ENCODE peak calls at places on chromosomes 7 and 10, in nine cellular contexts. W is Jurkat, Clone E6-1; T is A549; Y is NT2/D1; I is tibial nerve; K is tibial artery; R is fibroblast of lung; J is CD8-positive, alpha-beta T cell; O is iPS DF 6.9. S is an unnamed sample.

GRCh38 chr7:106423836-106424475 is 139.2 kb upstream of the NAMPT start:
- DNase-seq in W (no peak), T (no peak), Y (no peak), I (no peak), K (no peak), R (no peak), J (no peak), O (no peak), S (no peak)

GRCh38 chr7:44676776-44677175 is 70.3 kb downstream of the OGDH start:
- DNase-seq in W (no peak), T (no peak), Y (no peak), I (no peak), K (no peak), R (no peak), J (no peak), O (no peak), S (no peak)

GRCh38 chr7:29457565-29457971 is 106.1 kb upstream of the PRR15 start:
- DNase-seq in W (no peak), T (no peak), Y (no peak), I (no peak), K (no peak), R (peak), J (no peak), O (no peak), S (no peak)

GRCh38 chr7:100048680-100049079 is 894 bp upstream of the ZSCAN21 start:
- DNase-seq in W (no peak), T (no peak), Y (no peak), I (no peak), K (no peak), R (no peak), J (no peak), O (no peak), S (no peak)

GRCh38 chr7:2663121-2663886 is 24.7 kb upstream of the AMZ1 start:
- DNase-seq in W (no peak), T (no peak), Y (no peak), I (no peak), K (no peak), R (no peak), J (no peak), O (no peak), S (no peak)

GRCh38 chr7:31896929-31897328 is 173.3 kb downstream of the PDE1C start:
- DNase-seq in W (no peak), T (peak), Y (no peak), I (no peak), K (no peak), R (no peak), J (no peak), O (no peak), S (no peak)

GRCh38 chr7:127628445-127628844 is 10.5 kb upstream of the PAX4 start:
- DNase-seq in W (no peak), T (no peak), Y (no peak), I (no peak), K (no peak), R (no peak), J (no peak), O (no peak), S (no peak)

GRCh38 chr7:116500071-116500853 is 724 bp downstream of the CAV2 start:
- DNase-seq in W (no peak), T (peak), Y (no peak), I (no peak), K (no peak), R (peak), J (no peak), O (no peak), S (peak)

GRCh38 chr7:25564980-25565379 is 336.7 kb upstream of the NPVF start:
- DNase-seq in W (no peak), T (no peak), Y (no peak), I (no peak), K (peak), R (no peak), J (no peak), O (no peak), S (no peak)

GRCh38 chr7:102403563-102403962 is 7.4 kb downstream of the PRKRIP1 start:
- DNase-seq in W (no peak), T (no peak), Y (no peak), I (no peak), K (no peak), R (no peak), J (no peak), O (no peak), S (no peak)

GRCh38 chr7:48006866-48007265 is 22.0 kb downstream of the SUN3 start:
- DNase-seq in W (no peak), T (no peak), Y (no peak), I (no peak), K (no peak), R (no peak), J (no peak), O (no peak), S (no peak)

GRCh38 chr7:135111379-135111778 is 36.5 kb upstream of the TMEM140 start:
- DNase-seq in W (no peak), T (no peak), Y (no peak), I (no peak), K (no peak), R (no peak), J (no peak), O (no peak), S (no peak)

GRCh38 chr10:127158663-127159062 is 37.7 kb downstream of the INSYN2A start:
- DNase-seq in W (no peak), T (no peak), Y (no peak), I (no peak), K (no peak), R (no peak), J (no peak), O (no peak), S (no peak)

GRCh38 chr7:84647797-84648762 is 453.5 kb upstream of the SEMA3A start:
- DNase-seq in W (no peak), T (no peak), Y (no peak), I (no peak), K (no peak), R (peak), J (no peak), O (no peak), S (no peak)

GRCh38 chr7:40008218-40008815 is 58.3 kb downstream of the CDK13 start:
- DNase-seq in W (no peak), T (peak), Y (no peak), I (no peak), K (no peak), R (peak), J (no peak), O (no peak), S (no peak)

GRCh38 chr10:128497660-128498377 is 371.6 kb upstream of the MKI67 start:
- DNase-seq in W (no peak), T (no peak), Y (no peak), I (no peak), K (no peak), R (no peak), J (no peak), O (no peak), S (no peak)

GRCh38 chr7:43204081-43204480 is 91.6 kb downstream of the HECW1 start:
- DNase-seq in W (no peak), T (peak), Y (no peak), I (no peak), K (no peak), R (peak), J (no peak), O (no peak), S (no peak)

GRCh38 chr7:121562274-121562673 is 166.2 kb upstream of the FAM3C start:
- DNase-seq in W (no peak), T (no peak), Y (no peak), I (no peak), K (no peak), R (peak), J (no peak), O (no peak), S (no peak)

GRCh38 chr10:91251430-91252056 is 31.1 kb downstream of the PCGF5 start:
- DNase-seq in W (peak), T (peak), Y (peak), I (peak), K (peak), R (peak), J (peak), O (peak), S (peak)

GRCh38 chr10:88222878-88223277 is 359.5 kb downstream of the PTEN start:
- DNase-seq in W (no peak), T (no peak), Y (no peak), I (no peak), K (no peak), R (no peak), J (no peak), O (no peak), S (no peak)

GRCh38 chr10:2893446-2893845 is 173.9 kb upstream of the PFKP start:
- DNase-seq in W (no peak), T (no peak), Y (no peak), I (no peak), K (no peak), R (no peak), J (no peak), O (no peak), S (peak)

GRCh38 chr10:128080231-128080630 is 46.0 kb downstream of the MKI67 start:
- DNase-seq in W (no peak), T (no peak), Y (no peak), I (no peak), K (no peak), R (no peak), J (no peak), O (no peak), S (no peak)

GRCh38 chr10:29616542-29616941 is 18.2 kb downstream of the SVIL start:
- DNase-seq in W (no peak), T (no peak), Y (no peak), I (no peak), K (no peak), R (no peak), J (no peak), O (no peak), S (peak)

GRCh38 chr10:29617880-29618340 is 16.9 kb downstream of the SVIL start:
- DNase-seq in W (no peak), T (no peak), Y (no peak), I (no peak), K (no peak), R (no peak), J (no peak), O (no peak), S (peak)

GRCh38 chr10:29619273-29619672 is 15.5 kb downstream of the SVIL start:
- DNase-seq in W (no peak), T (peak), Y (no peak), I (no peak), K (no peak), R (peak), J (no peak), O (no peak), S (peak)

GRCh38 chr10:29620112-29620690 is 14.6 kb downstream of the SVIL start:
- DNase-seq in W (no peak), T (no peak), Y (no peak), I (no peak), K (no peak), R (no peak), J (no peak), O (no peak), S (no peak)

DNA sequence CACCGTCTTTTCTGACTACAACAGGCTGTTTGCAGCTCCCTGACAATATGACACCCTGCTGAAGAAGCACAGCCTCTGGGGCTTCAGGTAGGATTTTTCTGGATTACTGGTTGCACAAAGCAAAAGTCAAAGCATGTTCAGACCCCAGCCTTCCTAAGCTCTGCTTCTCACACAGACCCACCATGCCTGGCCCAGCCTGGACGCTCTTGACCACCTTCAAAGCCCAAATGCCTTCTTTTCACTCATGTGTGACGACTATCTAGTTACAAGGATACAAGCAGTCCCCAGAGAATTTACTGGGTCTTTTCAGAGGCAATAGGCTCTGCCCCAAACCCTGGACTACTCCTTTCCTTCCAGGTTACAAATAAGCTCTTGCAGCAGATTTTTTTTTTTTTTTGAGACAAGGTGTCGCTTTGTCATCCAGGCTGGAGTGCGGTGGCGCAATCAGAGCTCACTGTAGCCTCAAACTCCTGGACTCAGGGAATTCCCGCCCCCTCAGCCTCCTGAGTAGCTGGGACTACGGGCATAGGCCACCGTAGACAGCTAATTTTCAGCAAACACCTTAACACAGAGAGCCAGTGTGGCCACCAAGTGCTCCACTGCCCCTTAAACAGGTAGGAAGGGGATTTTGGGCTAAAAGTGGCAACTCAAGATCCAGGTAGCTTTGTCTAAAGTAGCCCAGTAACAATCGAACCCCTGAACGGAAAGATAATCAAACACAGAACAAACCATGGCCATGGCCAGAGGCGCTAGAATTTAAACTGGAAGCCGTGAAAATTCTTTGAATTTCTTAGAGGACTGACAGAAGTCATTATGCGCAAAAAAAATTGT is 16.2 kb downstream of the SVIL start:
- DNase-seq in W (no peak), T (peak), Y (no peak), I (no peak), K (no peak), R (peak), J (no peak), O (no peak), S (peak)
- H3K4me3 ChIP-seq in W (no peak), T (peak), Y (no peak), I (no peak), K (no peak), R (no peak), J (no peak), O (no peak), S (peak)

DNA sequence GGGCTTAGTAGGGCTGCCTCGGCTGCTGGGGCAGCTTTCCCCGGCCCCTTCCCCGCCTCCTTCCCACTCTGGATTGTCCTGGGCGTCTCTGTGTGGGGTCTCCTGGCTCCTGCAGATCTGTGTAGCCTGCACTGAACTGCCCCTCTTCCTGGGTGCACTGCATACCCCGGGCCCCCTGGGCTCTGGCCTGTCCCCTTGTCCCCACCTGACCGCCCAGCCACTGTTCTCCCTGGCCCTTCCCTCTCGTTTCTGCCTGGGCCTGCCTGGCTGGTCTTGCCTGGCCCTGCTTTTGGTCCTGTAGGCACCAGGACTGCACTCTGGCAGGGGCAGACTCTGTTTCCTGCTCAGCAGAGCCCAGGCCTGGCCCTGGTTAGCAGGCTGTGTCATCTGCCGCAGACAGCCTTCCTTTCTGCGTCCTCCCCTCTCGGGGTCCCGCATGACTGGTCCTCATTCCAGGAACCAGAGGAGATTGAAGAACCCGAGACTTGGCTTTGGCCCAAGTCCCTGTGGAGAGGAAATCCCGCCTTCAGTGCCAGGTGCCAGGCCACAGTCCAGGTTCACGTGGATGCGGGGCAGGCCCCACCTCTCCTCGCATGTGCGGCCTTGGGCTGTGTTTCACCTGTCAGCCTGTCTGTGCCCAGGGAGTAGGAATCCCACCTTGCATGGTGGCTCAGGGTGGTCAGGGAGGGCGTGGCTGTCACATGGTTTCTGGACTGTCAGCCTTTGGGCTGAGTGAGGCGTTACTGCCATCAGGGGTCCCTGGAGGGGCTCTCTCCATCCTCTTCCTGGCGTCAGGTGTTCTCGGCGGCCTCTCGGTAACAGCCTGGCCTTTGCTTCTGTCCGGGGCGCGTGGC is 9.2 kb downstream of the INPP5A start:
- DNase-seq in W (no peak), T (no peak), Y (no peak), I (no peak), K (peak), R (no peak), J (no peak), O (no peak), S (no peak)
- H3K4me3 ChIP-seq in W (no peak), T (no peak), Y (no peak), I (no peak), K (no peak), R (no peak), J (no peak), O (no peak), S (no peak)

DNA sequence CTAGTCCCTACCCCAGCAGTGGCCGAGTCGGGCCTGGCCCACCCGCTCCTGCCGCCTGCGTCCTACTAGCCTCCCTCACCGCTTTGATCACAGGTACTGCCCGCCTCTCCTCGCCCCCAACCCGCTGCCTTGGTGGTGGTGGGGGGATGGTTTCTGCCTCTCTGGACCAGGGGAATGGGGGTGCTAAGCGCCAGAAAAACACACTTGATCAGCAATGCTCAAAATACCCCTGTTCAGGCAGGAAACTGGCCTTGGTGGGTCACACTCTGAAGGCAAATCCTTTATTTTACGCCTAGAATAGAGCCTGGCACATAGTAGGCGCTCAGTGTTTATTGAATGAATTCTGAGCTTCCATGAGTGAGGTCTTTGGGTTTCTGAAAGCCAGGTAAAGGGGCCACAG is 1.0 kb upstream of the CRTAC1 start:
- DNase-seq in W (no peak), T (no peak), Y (no peak), I (no peak), K (no peak), R (no peak), J (no peak), O (no peak), S (no peak)
- H3K4me3 ChIP-seq in W (no peak), T (no peak), Y (peak), I (no peak), K (no peak), R (no peak), J (no peak), O (peak), S (no peak)

GRCh38 chr7:4861227-4861626 is 603 bp downstream of the PAPOLB start:
- DNase-seq in W (no peak), T (no peak), Y (no peak), I (no peak), K (no peak), R (no peak), J (no peak), O (no peak), S (no peak)

GRCh38 chr7:4862156-4862555 is 326 bp upstream of the PAPOLB start:
- DNase-seq in W (no peak), T (no peak), Y (no peak), I (no peak), K (no peak), R (no peak), J (no peak), O (no peak), S (no peak)

GRCh38 chr7:4857189-4857588 is 4.6 kb downstream of the PAPOLB start:
- DNase-seq in W (no peak), T (no peak), Y (no peak), I (no peak), K (no peak), R (no peak), J (no peak), O (no peak), S (no peak)

GRCh38 chr7:4866528-4867496 is 5.0 kb upstream of the PAPOLB start:
- DNase-seq in W (no peak), T (no peak), Y (no peak), I (no peak), K (no peak), R (no peak), J (no peak), O (no peak), S (no peak)

GRCh38 chr7:4861673-4862072 is at the start of gene PAPOLB:
- DNase-seq in W (no peak), T (no peak), Y (no peak), I (no peak), K (no peak), R (no peak), J (peak), O (no peak), S (no peak)
- H3K4me3 ChIP-seq in W (no peak), T (no peak), Y (no peak), I (peak), K (peak), R (peak), J (peak), O (peak), S (peak)

GRCh38 chr10:116587878-116588590 is 2.7 kb upstream of the PNLIPRP1 start:
- DNase-seq in W (no peak), T (no peak), Y (no peak), I (no peak), K (no peak), R (no peak), J (no peak), O (no peak), S (no peak)

GRCh38 chr10:116589911-116590310 is 848 bp upstream of the PNLIPRP1 start:
- DNase-seq in W (no peak), T (no peak), Y (no peak), I (no peak), K (no peak), R (no peak), J (no peak), O (no peak), S (no peak)

GRCh38 chr10:116590590-116591444 is at the start of gene PNLIPRP1:
- DNase-seq in W (no peak), T (no peak), Y (no peak), I (no peak), K (no peak), R (no peak), J (no peak), O (no peak), S (no peak)

GRCh38 chr10:116593139-116593740 is 2.5 kb downstream of the PNLIPRP1 start:
- DNase-seq in W (no peak), T (no peak), Y (no peak), I (no peak), K (no peak), R (no peak), J (no peak), O (no peak), S (no peak)

GRCh38 chr10:116588995-116589394 is 1.8 kb upstream of the PNLIPRP1 start:
- DNase-seq in W (no peak), T (no peak), Y (no peak), I (no peak), K (no peak), R (no peak), J (no peak), O (no peak), S (no peak)
- H3K4me3 ChIP-seq in W (no peak), T (no peak), Y (no peak), I (no peak), K (no peak), R (no peak), J (no peak), O (no peak), S (no peak)

GRCh38 chr10:8055420-8056349 is 1.2 kb downstream of the GATA3 start:
- DNase-seq in W (no peak), T (no peak), Y (no peak), I (no peak), K (no peak), R (no peak), J (no peak), O (no peak), S (no peak)
- H3K4me3 ChIP-seq in W (peak), T (peak), Y (peak), I (no peak), K (no peak), R (no peak), J (peak), O (peak), S (peak)

GRCh38 chr7:38863609-38864291 is 45.2 kb downstream of the VPS41 start:
- DNase-seq in W (no peak), T (no peak), Y (no peak), I (no peak), K (no peak), R (no peak), J (no peak), O (no peak), S (no peak)
- H3K4me3 ChIP-seq in W (no peak), T (no peak), Y (no peak), I (no peak), K (no peak), R (no peak), J (no peak), O (no peak), S (no peak)

GRCh38 chr7:26857170-26857533 is 7.2 kb downstream of the SKAP2 start:
- DNase-seq in W (no peak), T (no peak), Y (no peak), I (no peak), K (no peak), R (no peak), J (no peak), O (no peak), S (no peak)

GRCh38 chr7:26856481-26856880 is 7.9 kb downstream of the SKAP2 start:
- DNase-seq in W (no peak), T (no peak), Y (no peak), I (no peak), K (no peak), R (no peak), J (no peak), O (no peak), S (no peak)

GRCh38 chr7:26855421-26855820 is 9.0 kb downstream of the SKAP2 start:
- DNase-seq in W (no peak), T (no peak), Y (no peak), I (no peak), K (no peak), R (no peak), J (no peak), O (no peak), S (no peak)

GRCh38 chr7:26853788-26854393 is 10.5 kb downstream of the SKAP2 start:
- DNase-seq in W (peak), T (peak), Y (no peak), I (no peak), K (no peak), R (peak), J (no peak), O (no peak), S (no peak)

GRCh38 chr7:26854932-26855331 is 9.5 kb downstream of the SKAP2 start:
- DNase-seq in W (no peak), T (no peak), Y (no peak), I (no peak), K (no peak), R (no peak), J (no peak), O (no peak), S (no peak)
- H3K4me3 ChIP-seq in W (no peak), T (no peak), Y (no peak), I (no peak), K (no peak), R (no peak), J (no peak), O (no peak), S (no peak)

S was measured in right atrium auricular region.